ENCODE peak calls at places on chromosomes 6 and 20, in nine cellular contexts. F is NCI-H748 treated with DMSO at 0.1 percent for 48 hours; T is left colon; Y is choroid plexus epithelial cell; U is GF-D8; C is astrocyte; L is GM03348; S is stimulated activated CD4-positive, alpha-beta T cell treated with anti-CD3 and anti-CD28 coated beads, Interleukin-15, amount 100 ng/mL, for 24 hours; P is epithelial cell of esophagus. K is an unnamed sample.

GRCh38 chr6:71977860-71978259 is 91.5 kb downstream of the RIMS1 start:
- DNase-seq in F (no peak), T (no peak), Y (peak), U (no peak), C (no peak), L (no peak), S (no peak), P (peak), K (no peak)

GRCh38 chr6:38933426-38933825 is 115.2 kb upstream of the GLP1R start:
- DNase-seq in F (no peak), T (no peak), Y (peak), U (no peak), C (no peak), L (peak), S (no peak), P (peak), K (no peak)

GRCh38 chr6:6825153-6825847 is 236.8 kb downstream of the LY86 start:
- DNase-seq in F (no peak), T (no peak), Y (no peak), U (no peak), C (no peak), L (no peak), S (no peak), P (peak), K (peak)

GRCh38 chr6:89599727-89600126 is 38.8 kb downstream of the LYRM2 start:
- DNase-seq in F (no peak), T (no peak), Y (no peak), U (no peak), C (no peak), L (no peak), S (no peak), P (no peak), K (no peak)

GRCh38 chr20:50580016-50580747 is 70.0 kb downstream of the PTPN1 start:
- DNase-seq in F (no peak), T (peak), Y (peak), U (no peak), C (no peak), L (peak), S (peak), P (peak), K (peak)

GRCh38 chr6:170128346-170128745 is 162.5 kb downstream of the DLL1 start:
- DNase-seq in F (no peak), T (no peak), Y (no peak), U (no peak), C (no peak), L (no peak), S (no peak), P (no peak), K (no peak)

GRCh38 chr20:64146936-64147451 is 17.3 kb upstream of the MYT1 start:
- DNase-seq in F (no peak), T (no peak), Y (no peak), U (no peak), C (no peak), L (no peak), S (no peak), P (no peak), K (peak)

GRCh38 chr6:73548458-73549446 is 27.9 kb upstream of the EEF1A1 start:
- DNase-seq in F (no peak), T (no peak), Y (no peak), U (no peak), C (no peak), L (no peak), S (no peak), P (no peak), K (no peak)

GRCh38 chr6:132683543-132683942 is 24.6 kb upstream of the TAAR1 start:
- DNase-seq in F (no peak), T (no peak), Y (peak), U (no peak), C (peak), L (peak), S (no peak), P (peak), K (no peak)

GRCh38 chr6:158570681-158570962 is 10.7 kb downstream of the TMEM181 start:
- DNase-seq in F (no peak), T (no peak), Y (no peak), U (no peak), C (no peak), L (no peak), S (no peak), P (no peak), K (no peak)

GRCh38 chr20:63658749-63659187 is 656 bp downstream of the RTEL1 start:
- DNase-seq in F (no peak), T (no peak), Y (peak), U (no peak), C (peak), L (peak), S (peak), P (peak), K (no peak)